ENCODE peak calls at places on chromosomes 13 and 19, in seven cellular contexts. V is HepG2, F is H1, R is HCT116, B is NT2/D1, E is K562, U is GM12878. M is an unnamed sample.

GRCh38 chr13:86038490-86038889 is 239.3 kb upstream of the SLITRK6 start:
- DNase-seq in V (no peak), F (no peak), R (no peak), B (no peak), E (no peak), U (no peak), M (no peak)

GRCh38 chr13:44159633-44160279 is 213.9 kb upstream of the SERP2 start:
- DNase-seq in V (no peak), F (no peak), R (no peak), B (no peak), E (no peak), U (no peak), M (no peak)

GRCh38 chr19:3243851-3244700 is 19.6 kb downstream of the CELF5 start:
- DNase-seq in V (peak; percentile 55), F (no peak), R (peak; percentile 15), B (peak; percentile 51), E (peak; percentile 48), U (no peak), M (no peak)

GRCh38 chr13:90680826-90681225 is 666.7 kb upstream of the MIR17HG start:
- DNase-seq in V (no peak), F (no peak), R (no peak), B (no peak), E (no peak), U (no peak), M (no peak)

GRCh38 chr13:33441015-33441414 is 155.5 kb upstream of the STARD13 start:
- DNase-seq in V (peak; percentile 35), F (no peak), R (peak; percentile 15), B (peak; percentile 1), E (no peak), U (no peak), M (peak; percentile 10)

GRCh38 chr13:81480634-81481033 is 1139.7 kb upstream of the SPRY2 start:
- DNase-seq in V (no peak), F (no peak), R (no peak), B (no peak), E (no peak), U (no peak), M (no peak)

GRCh38 chr13:21719463-21719862 is 48.6 kb downstream of the FGF9 start:
- DNase-seq in V (no peak), F (no peak), R (no peak), B (no peak), E (no peak), U (no peak), M (no peak)

GRCh38 chr13:52899206-52899605 is 50.8 kb upstream of the PCDH8 start:
- DNase-seq in V (no peak), F (no peak), R (no peak), B (no peak), E (no peak), U (no peak), M (no peak)

GRCh38 chr13:99258946-99259345 is 767 bp upstream of the GPR18 start:
- DNase-seq in V (no peak), F (no peak), R (no peak), B (no peak), E (no peak), U (no peak), M (no peak)

GRCh38 chr13:108527849-108528248 is 101.6 kb upstream of the MYO16 start:
- DNase-seq in V (no peak), F (no peak), R (no peak), B (no peak), E (no peak), U (no peak), M (no peak)

GRCh38 chr19:7670150-7670784 is 1.4 kb downstream of the RETN start:
- DNase-seq in V (no peak), F (no peak), R (no peak), B (no peak), E (no peak), U (no peak), M (no peak)

GRCh38 chr19:607301-608154 is 17.8 kb downstream of the HCN2 start:
- DNase-seq in V (no peak), F (no peak), R (no peak), B (no peak), E (no peak), U (no peak), M (no peak)

GRCh38 chr13:74794147-74794546 is 659.9 kb upstream of the KLF12 start:
- DNase-seq in V (no peak), F (no peak), R (no peak), B (no peak), E (no peak), U (no peak), M (no peak)

GRCh38 chr13:32840840-32841713 is 175.1 kb upstream of the KL start:
- DNase-seq in V (no peak), F (no peak), R (no peak), B (no peak), E (no peak), U (peak; percentile 70), M (no peak)

GRCh38 chr13:41459754-41460111 is 2.4 kb downstream of the RGCC start:
- DNase-seq in V (no peak), F (no peak), R (no peak), B (no peak), E (no peak), U (no peak), M (no peak)

GRCh38 chr13:111398715-111399299 is 78.4 kb downstream of the TEX29 start:
- DNase-seq in V (peak; percentile 64), F (no peak), R (no peak), B (no peak), E (peak; percentile 18), U (no peak), M (no peak)

GRCh38 chr13:48892311-48892710 is 83.4 kb upstream of the FNDC3A start:
- DNase-seq in V (peak; percentile 14), F (no peak), R (peak; percentile 59), B (no peak), E (no peak), U (no peak), M (no peak)

GRCh38 chr13:98258226-98258625 is 81.2 kb upstream of the RNF113B start:
- DNase-seq in V (no peak), F (no peak), R (no peak), B (no peak), E (no peak), U (no peak), M (no peak)

GRCh38 chr13:96338030-96338429 is 248.1 kb downstream of the HS6ST3 start:
- DNase-seq in V (no peak), F (no peak), R (no peak), B (no peak), E (no peak), U (no peak), M (no peak)

GRCh38 chr19:28878862-28879566 is 333.9 kb downstream of the UQCRFS1 start:
- DNase-seq in V (peak; percentile 52), F (peak; percentile 49), R (peak; percentile 21), B (peak; percentile 88), E (peak; percentile 63), U (no peak), M (peak; percentile 62)

GRCh38 chr19:28882818-28883217 is 330.1 kb downstream of the UQCRFS1 start:
- DNase-seq in V (no peak), F (no peak), R (no peak), B (peak; percentile 32), E (no peak), U (no peak), M (no peak)

GRCh38 chr19:28881616-28882015 is 331.3 kb downstream of the UQCRFS1 start:
- DNase-seq in V (no peak), F (no peak), R (no peak), B (no peak), E (no peak), U (no peak), M (no peak)

GRCh38 chr19:28883241-28883693 is 329.7 kb downstream of the UQCRFS1 start:
- DNase-seq in V (no peak), F (no peak), R (no peak), B (peak; percentile 46), E (no peak), U (no peak), M (no peak)

DNA sequence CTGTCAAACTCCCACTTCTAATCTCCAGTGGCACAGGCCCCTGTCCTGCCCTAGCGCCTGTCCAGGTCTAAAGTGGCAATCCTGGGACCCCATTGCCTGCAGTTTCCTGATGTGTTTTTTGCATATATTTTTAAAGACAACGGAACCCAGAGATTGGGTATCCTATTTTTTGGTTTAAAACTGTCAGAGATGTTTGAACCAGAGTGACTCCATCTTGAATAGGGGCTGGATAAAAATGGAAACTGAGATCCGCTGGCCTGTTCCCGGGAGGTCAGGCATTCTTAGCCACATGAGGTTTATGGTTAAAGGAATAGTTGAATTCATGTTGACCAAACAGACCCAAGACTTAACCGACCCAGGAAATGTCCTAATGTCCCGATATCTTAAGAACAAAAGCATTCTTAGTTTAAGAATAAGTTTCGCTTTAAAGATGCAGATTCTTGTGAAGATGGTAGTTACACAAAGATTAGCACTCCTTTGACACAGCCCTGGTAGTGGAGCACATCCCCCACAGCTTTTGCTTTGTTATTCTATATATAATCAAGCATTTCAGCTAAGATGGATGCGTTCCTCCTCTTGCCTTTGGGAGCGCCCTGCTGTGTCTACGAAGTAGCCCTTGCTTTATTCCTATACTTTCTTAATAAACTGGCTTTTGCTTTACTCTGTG is 332.1 kb downstream of the UQCRFS1 start:
- DNase-seq in V (no peak), F (peak; percentile 51), R (no peak), B (peak; percentile 87), E (no peak), U (no peak), M (no peak)
- TF ChIP-seq YY1 in V (no peak), F (peak; percentile 34), R (no peak), B (peak; percentile 58), E (no peak), U (no peak), M (no peak)

GRCh38 chr19:17103177-17103576 is 27.6 kb downstream of the MYO9B start:
- DNase-seq in V (peak; percentile 56), F (peak; percentile 56), R (peak; percentile 40), B (peak; percentile 72), E (peak; percentile 49), U (no peak), M (peak; percentile 68)
- TF ChIP-seq YY1 in V (no peak), F (no peak), R (no peak), B (no peak), E (no peak), U (no peak), M (no peak)

DNA sequence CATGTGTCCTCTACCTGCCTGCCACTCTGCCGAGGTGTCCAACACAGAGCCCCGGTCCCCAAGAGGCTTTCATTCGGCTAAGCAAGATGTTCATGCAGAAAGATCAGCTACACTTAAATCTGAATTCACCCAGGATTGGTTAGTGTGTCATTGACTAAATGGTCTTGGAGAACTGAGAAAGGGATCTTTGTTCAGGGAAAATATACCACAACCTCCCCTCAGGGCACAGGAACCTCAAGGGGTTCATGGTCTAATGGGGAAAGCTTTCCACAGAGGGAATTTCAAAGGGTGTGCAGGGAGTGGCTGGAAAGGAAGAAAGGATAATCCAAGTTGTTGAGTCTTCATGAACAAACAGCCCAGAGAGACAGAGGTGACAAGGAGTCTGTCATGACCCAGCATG is 14.4 kb upstream of the POP4 start:
- DNase-seq in V (no peak), F (no peak), R (no peak), B (no peak), E (no peak), U (no peak), M (no peak)
- TF ChIP-seq YY1 in V (no peak), F (no peak), R (no peak), B (no peak), E (no peak), U (no peak), M (no peak)

DNA sequence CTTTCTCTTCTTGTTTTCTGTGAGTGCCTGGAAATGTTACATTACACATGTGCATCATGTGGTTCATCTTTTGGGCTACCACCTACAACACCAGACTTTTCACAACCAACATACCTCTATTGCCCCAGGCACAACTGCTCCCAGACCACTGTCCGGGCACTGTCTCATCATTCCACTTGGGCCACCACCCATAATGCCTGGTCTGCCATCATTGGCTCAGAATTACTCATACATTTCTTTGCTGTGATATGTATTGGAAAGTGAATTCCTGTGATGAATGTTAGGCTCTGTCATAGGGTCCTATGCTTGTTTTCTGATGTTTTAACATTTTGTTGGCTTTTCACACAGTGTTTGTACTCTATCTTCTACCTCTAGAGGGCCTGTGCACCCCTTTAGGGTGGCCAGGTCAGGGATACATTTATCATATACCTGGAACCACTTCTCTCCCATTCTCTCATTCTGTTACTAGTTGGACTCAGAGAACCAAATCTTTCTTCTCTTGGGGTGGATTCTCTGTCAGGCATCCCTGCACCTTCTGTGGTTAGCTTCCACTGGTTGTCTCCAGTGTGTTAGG is 172.8 kb downstream of the NHLRC3 start:
- DNase-seq in V (no peak), F (no peak), R (no peak), B (no peak), E (no peak), U (no peak), M (no peak)
- TF ChIP-seq YY1 in V (no peak), F (no peak), R (no peak), B (no peak), E (no peak), U (no peak), M (no peak)

M was measured in SK-N-SH.